ENCODE peak calls at places on chromosomes 16 and 17, in five cellular contexts. One of them, this sample, is unnamed.

GRCh38 chr16:8959921-8960787 is 3.6 kb downstream of the USP7 start:
- DNase-seq in activated gamma-delta T cell treated with anti-CD3 and anti-CD28 coated beads, Interleukin-2, amount 50 U/mL, for 16 hours: no peak
- DNase-seq in T-helper 2 cell: peak
- DNase-seq in heart left ventricle: no peak
- DNase-seq in AML-193: peak
- DNase-seq in this sample: no peak

GRCh38 chr16:67843343-67843765 is 1.2 kb downstream of the THAP11 start:
- DNase-seq in activated gamma-delta T cell treated with anti-CD3 and anti-CD28 coated beads, Interleukin-2, amount 50 U/mL, for 16 hours: no peak
- DNase-seq in heart left ventricle: no peak
- DNase-seq in AML-193: no peak
- DNase-seq in T-helper 2 cell: no peak
- DNase-seq in this sample: no peak

GRCh38 chr16:46947900-46948547 is 25.4 kb downstream of the DNAJA2 start:
- DNase-seq in activated gamma-delta T cell treated with anti-CD3 and anti-CD28 coated beads, Interleukin-2, amount 50 U/mL, for 16 hours: no peak
- DNase-seq in heart left ventricle: no peak
- DNase-seq in T-helper 2 cell: peak
- DNase-seq in AML-193: peak
- DNase-seq in this sample: no peak

GRCh38 chr17:42873321-42873720 is 22.3 kb downstream of the AOC3 start:
- DNase-seq in activated gamma-delta T cell treated with anti-CD3 and anti-CD28 coated beads, Interleukin-2, amount 50 U/mL, for 16 hours: no peak
- DNase-seq in T-helper 2 cell: no peak
- DNase-seq in AML-193: no peak
- DNase-seq in heart left ventricle: peak
- DNase-seq in this sample: no peak

GRCh38 chr16:28092721-28093382 is 29.3 kb upstream of the GSG1L start:
- DNase-seq in AML-193: no peak
- DNase-seq in heart left ventricle: no peak
- DNase-seq in T-helper 2 cell: no peak
- DNase-seq in activated gamma-delta T cell treated with anti-CD3 and anti-CD28 coated beads, Interleukin-2, amount 50 U/mL, for 16 hours: no peak
- DNase-seq in this sample: no peak

GRCh38 chr17:19017401-19017800 is 12.8 kb upstream of the FAM83G start:
- DNase-seq in T-helper 2 cell: no peak
- DNase-seq in heart left ventricle: peak
- DNase-seq in activated gamma-delta T cell treated with anti-CD3 and anti-CD28 coated beads, Interleukin-2, amount 50 U/mL, for 16 hours: no peak
- DNase-seq in AML-193: no peak
- DNase-seq in this sample: no peak

GRCh38 chr17:28613916-28614315 is at the start of gene RSKR:
- DNase-seq in activated gamma-delta T cell treated with anti-CD3 and anti-CD28 coated beads, Interleukin-2, amount 50 U/mL, for 16 hours: no peak
- DNase-seq in AML-193: no peak
- DNase-seq in heart left ventricle: no peak
- DNase-seq in T-helper 2 cell: no peak
- DNase-seq in this sample: no peak

GRCh38 chr17:7855643-7856080 is 796 bp downstream of the TMEM88 start:
- DNase-seq in AML-193: no peak
- DNase-seq in T-helper 2 cell: no peak
- DNase-seq in heart left ventricle: no peak
- DNase-seq in activated gamma-delta T cell treated with anti-CD3 and anti-CD28 coated beads, Interleukin-2, amount 50 U/mL, for 16 hours: no peak
- DNase-seq in this sample: no peak

GRCh38 chr17:66904760-66905637 is 59.5 kb upstream of the CACNG4 start:
- DNase-seq in activated gamma-delta T cell treated with anti-CD3 and anti-CD28 coated beads, Interleukin-2, amount 50 U/mL, for 16 hours: no peak
- DNase-seq in heart left ventricle: no peak
- DNase-seq in AML-193: no peak
- DNase-seq in T-helper 2 cell: no peak
- DNase-seq in this sample: no peak

GRCh38 chr17:332558-333322 is 19.9 kb downstream of the RPH3AL start:
- DNase-seq in activated gamma-delta T cell treated with anti-CD3 and anti-CD28 coated beads, Interleukin-2, amount 50 U/mL, for 16 hours: no peak
- DNase-seq in AML-193: no peak
- DNase-seq in T-helper 2 cell: no peak
- DNase-seq in heart left ventricle: peak
- DNase-seq in this sample: peak

GRCh38 chr17:8797621-8798175 is 1.5 kb downstream of the MFSD6L start:
- DNase-seq in T-helper 2 cell: no peak
- DNase-seq in activated gamma-delta T cell treated with anti-CD3 and anti-CD28 coated beads, Interleukin-2, amount 50 U/mL, for 16 hours: no peak
- DNase-seq in heart left ventricle: no peak
- DNase-seq in AML-193: no peak
- DNase-seq in this sample: no peak

This sample was measured in C1 segment of cervical spinal cord.